ENCODE peak calls at places on chromosomes 11 and 22, in eight cellular contexts. A, V, E, H, M, F, I and L are unnamed samples.

GRCh38 chr11:109193880-109194279 is 228.1 kb upstream of the C11orf87 start:
- DNase-seq in A (no peak), V (no peak), E (no peak), H (no peak), M (no peak), F (no peak), I (no peak), L (no peak)

GRCh38 chr22:27535452-27535851 is 266.1 kb downstream of the MN1 start:
- DNase-seq in A (no peak), V (no peak), E (no peak), H (no peak), M (no peak), F (no peak), I (no peak), L (no peak)

GRCh38 chr11:132888226-132888625 is 644.1 kb downstream of the OPCML start:
- DNase-seq in A (peak), V (no peak), E (no peak), H (no peak), M (no peak), F (no peak), I (peak), L (peak)

GRCh38 chr11:8207080-8208000 is 38.5 kb upstream of the RIC3 start:
- DNase-seq in A (no peak), V (no peak), E (no peak), H (no peak), M (no peak), F (no peak), I (peak), L (peak)

GRCh38 chr11:80285076-80285790 is 844.4 kb upstream of the TENM4 start:
- DNase-seq in A (no peak), V (no peak), E (no peak), H (no peak), M (no peak), F (no peak), I (no peak), L (no peak)

GRCh38 chr22:23225724-23226496 is 45.6 kb downstream of the BCR start:
- DNase-seq in A (peak), V (peak), E (no peak), H (no peak), M (no peak), F (peak), I (peak), L (peak)

GRCh38 chr22:25419247-25420113 is 145.0 kb upstream of the GRK3 start:
- DNase-seq in A (no peak), V (no peak), E (no peak), H (no peak), M (no peak), F (no peak), I (peak), L (no peak)

GRCh38 chr11:65307298-65308229 is 7.1 kb upstream of the CDC42EP2 start:
- DNase-seq in A (no peak), V (no peak), E (no peak), H (no peak), M (no peak), F (no peak), I (peak), L (peak)

GRCh38 chr22:36884314-36885158 is 23.7 kb downstream of the NCF4 start:
- DNase-seq in A (peak), V (no peak), E (no peak), H (no peak), M (no peak), F (no peak), I (peak), L (peak)

GRCh38 chr11:77026236-77026635 is 8.0 kb upstream of the B3GNT6 start:
- DNase-seq in A (no peak), V (no peak), E (no peak), H (no peak), M (no peak), F (no peak), I (no peak), L (no peak)